ENCODE peak calls at places on chromosomes 7 and 10, in eight cellular contexts. H is A549; W is stimulated activated CD4-positive, alpha-beta T cell treated with anti-CD3 and anti-CD28 coated beads, Interleukin-4, amount 100 ng/mL, for 4 hours; E is HEK293T; F is activated CD8-positive, alpha-beta memory T cell treated with anti-CD3 and anti-CD28 coated beads, Interleukin-2, amount 50 U/mL, for 48 hours; O is AG04450; B is fibroblast of lung; Y is M059J. I is an unnamed sample.

GRCh38 chr10:14186245-14186644 is 144.5 kb downstream of the FRMD4A start:
- DNase-seq in H (no peak), W (no peak), E (no peak), F (no peak), O (no peak), B (no peak), Y (peak), I (no peak)

GRCh38 chr7:42910306-42910705 is 1.6 kb downstream of the C7orf25 start:
- DNase-seq in H (no peak), W (no peak), E (no peak), F (no peak), O (no peak), B (no peak), Y (no peak), I (no peak)

GRCh38 chr10:116980041-116980440 is 24.9 kb downstream of the SHTN1 start:
- DNase-seq in H (no peak), W (no peak), E (no peak), F (no peak), O (no peak), B (no peak), Y (no peak), I (no peak)

GRCh38 chr7:30925117-30925516 is 13.5 kb downstream of the AQP1 start:
- DNase-seq in H (no peak), W (no peak), E (no peak), F (no peak), O (no peak), B (no peak), Y (no peak), I (no peak)

GRCh38 chr10:103382769-103383168 is 13.5 kb downstream of the ATP5MK start:
- DNase-seq in H (no peak), W (no peak), E (no peak), F (no peak), O (no peak), B (no peak), Y (no peak), I (no peak)

GRCh38 chr7:95871078-95871848 is 98.9 kb downstream of the DYNC1I1 start:
- DNase-seq in H (peak), W (no peak), E (peak), F (no peak), O (peak), B (peak), Y (peak), I (peak)

GRCh38 chr10:104076743-104077160 is 8.9 kb downstream of the COL17A1 start:
- DNase-seq in H (no peak), W (no peak), E (peak), F (no peak), O (no peak), B (peak), Y (peak), I (no peak)

GRCh38 chr7:40983106-40983505 is 719.8 kb downstream of the INHBA start:
- DNase-seq in H (no peak), W (no peak), E (no peak), F (no peak), O (no peak), B (no peak), Y (no peak), I (no peak)

GRCh38 chr7:28739826-28740225 is 218.3 kb downstream of the TRIL start:
- DNase-seq in H (no peak), W (no peak), E (no peak), F (no peak), O (no peak), B (no peak), Y (no peak), I (no peak)

GRCh38 chr7:91235211-91235832 is 28.9 kb upstream of the FZD1 start:
- DNase-seq in H (no peak), W (no peak), E (no peak), F (no peak), O (no peak), B (peak), Y (no peak), I (no peak)

GRCh38 chr10:47336387-47337134 is 11.6 kb upstream of the RBP3 start:
- DNase-seq in H (no peak), W (no peak), E (no peak), F (no peak), O (peak), B (peak), Y (peak), I (no peak)

GRCh38 chr10:63383141-63383540 is 82.6 kb downstream of the JMJD1C start:
- DNase-seq in H (no peak), W (no peak), E (no peak), F (no peak), O (no peak), B (peak), Y (no peak), I (no peak)

GRCh38 chr7:152145853-152146466 is 120.5 kb downstream of the GALNT11 start:
- DNase-seq in H (peak), W (peak), E (peak), F (no peak), O (peak), B (peak), Y (peak), I (no peak)

GRCh38 chr7:13839063-13839462 is 150.4 kb downstream of the ETV1 start:
- DNase-seq in H (no peak), W (no peak), E (no peak), F (no peak), O (no peak), B (no peak), Y (no peak), I (no peak)

GRCh38 chr10:6667679-6668270 is 87.7 kb upstream of the PRKCQ start:
- DNase-seq in H (peak), W (peak), E (peak), F (no peak), O (no peak), B (peak), Y (peak), I (peak)

GRCh38 chr10:51683031-51683830 is 16.2 kb downstream of the CSTF2T start:
- DNase-seq in H (no peak), W (no peak), E (no peak), F (no peak), O (no peak), B (peak), Y (peak), I (no peak)

GRCh38 chr7:82624337-82624736 is 180.8 kb upstream of the CACNA2D1 start:
- DNase-seq in H (no peak), W (no peak), E (no peak), F (no peak), O (peak), B (peak), Y (peak), I (no peak)

GRCh38 chr7:70539622-70540021 is 592.3 kb upstream of the GALNT17 start:
- DNase-seq in H (no peak), W (no peak), E (no peak), F (no peak), O (no peak), B (no peak), Y (no peak), I (no peak)

GRCh38 chr7:64892116-64892515 is 11.0 kb upstream of the ZNF273 start:
- DNase-seq in H (no peak), W (no peak), E (no peak), F (no peak), O (no peak), B (no peak), Y (no peak), I (no peak)

GRCh38 chr7:6576024-6576866 is 1.0 kb upstream of the ZDHHC4 start:
- DNase-seq in H (no peak), W (no peak), E (peak), F (peak), O (no peak), B (no peak), Y (peak), I (no peak)

GRCh38 chr10:1589257-1589656 is 148.1 kb downstream of the ADARB2 start:
- DNase-seq in H (no peak), W (no peak), E (no peak), F (no peak), O (no peak), B (no peak), Y (no peak), I (no peak)

I was measured in neural crest cell.